ENCODE peak calls at places on chromosomes 11 and 22, in four cellular contexts. U is K562, T is GM12878, P is GM12891. K is an unnamed sample.

GRCh38 chr11:5618807-5619206 is 6.0 kb upstream of the TRIM34 start:
- DNase-seq in U (no peak), T (no peak), P (no peak), K (no peak)

GRCh38 chr22:49466926-49467590 is 360.6 kb downstream of the BRD1 start:
- DNase-seq in U (no peak), T (no peak), P (no peak), K (no peak)

GRCh38 chr11:12200359-12201015 is 90.1 kb downstream of the MICAL2 start:
- DNase-seq in U (no peak), T (no peak), P (no peak), K (no peak)

GRCh38 chr11:20278727-20279126 is 84.8 kb upstream of the HTATIP2 start:
- DNase-seq in U (no peak), T (no peak), P (no peak), K (no peak)

GRCh38 chr11:89922195-89922660 is at the start of gene TRIM49D1:
- DNase-seq in U (peak), T (no peak), P (no peak), K (no peak)

GRCh38 chr11:27081056-27081455 is 40.4 kb downstream of the BBOX1 start:
- DNase-seq in U (no peak), T (no peak), P (no peak), K (no peak)

GRCh38 chr11:40393511-40393910 is 1065.9 kb downstream of the LRRC4C start:
- DNase-seq in U (no peak), T (no peak), P (no peak), K (no peak)

GRCh38 chr11:122141757-122142156 is 25.7 kb upstream of the BLID start:
- DNase-seq in U (no peak), T (no peak), P (no peak), K (no peak)

GRCh38 chr11:102111011-102111786 is 952 bp downstream of the YAP1 start:
- DNase-seq in U (no peak), T (no peak), P (peak), K (no peak)

GRCh38 chr11:86815726-86816125 is 15.4 kb downstream of the PRSS23 start:
- DNase-seq in U (no peak), T (no peak), P (no peak), K (no peak)

GRCh38 chr11:57751676-57752253 is at the start of gene BTBD18:
- DNase-seq in U (peak), T (no peak), P (no peak), K (no peak)

GRCh38 chr11:5596611-5597201 is at the start of gene TRIM6:
- DNase-seq in U (peak), T (no peak), P (peak), K (peak)

GRCh38 chr11:47987781-47988180 is 7.4 kb downstream of the PTPRJ start:
- DNase-seq in U (no peak), T (no peak), P (no peak), K (peak)

GRCh38 chr11:44632466-44633123 is 67.1 kb downstream of the CD82 start:
- DNase-seq in U (peak), T (no peak), P (no peak), K (peak)

GRCh38 chr11:8930456-8931175 is 2.1 kb downstream of the C11orf16 start:
- DNase-seq in U (no peak), T (no peak), P (no peak), K (peak)

GRCh38 chr11:465896-466538 is 15.9 kb downstream of the PTDSS2 start:
- DNase-seq in U (no peak), T (no peak), P (no peak), K (no peak)
- TF ChIP-seq POLR2AphosphoS5 in U (no peak), T (no peak), P (no peak), K (no peak)

DNA sequence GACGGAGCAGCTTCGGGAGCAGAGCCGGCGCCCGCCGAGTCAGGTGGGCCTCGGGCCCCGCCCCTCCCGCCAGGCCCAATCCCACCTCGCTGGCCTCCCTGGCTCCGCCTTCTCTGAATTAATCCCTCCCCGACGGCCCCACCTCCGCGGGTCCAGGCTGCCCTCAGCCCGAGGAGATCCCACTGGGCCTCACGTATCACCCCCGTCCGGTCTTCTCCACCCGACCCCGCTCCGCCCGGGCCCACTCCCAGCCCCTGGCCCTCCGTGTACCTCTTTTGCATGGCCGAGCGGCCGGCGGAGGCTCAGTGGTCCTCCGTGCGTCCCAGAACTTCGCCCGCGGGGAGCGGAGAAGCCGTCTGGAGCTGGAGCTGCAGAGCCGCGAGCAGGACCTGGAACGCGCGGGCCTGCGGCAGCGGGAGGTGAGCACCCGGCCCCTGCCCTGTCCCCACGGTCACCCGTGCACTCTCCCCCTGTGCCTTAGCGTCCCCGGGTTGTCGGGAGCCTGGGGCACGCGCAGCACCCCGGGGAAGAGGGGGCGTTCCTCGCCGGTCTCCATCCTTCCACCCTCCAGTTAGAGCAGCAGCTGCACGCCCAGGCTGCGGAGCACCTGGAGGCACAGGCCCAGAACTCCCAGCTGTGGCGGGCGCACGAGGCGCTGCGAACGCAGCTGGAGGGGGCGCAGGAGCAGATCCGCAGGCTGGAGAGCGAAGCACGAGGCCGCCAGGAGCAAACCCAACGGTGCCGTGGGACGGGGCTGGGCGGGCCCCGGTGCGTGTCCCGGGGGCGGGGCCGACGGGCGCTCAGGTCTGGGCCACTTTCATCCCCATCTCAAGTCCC is 2.2 kb upstream of the CD151 start:
- DNase-seq in U (no peak), T (no peak), P (no peak), K (no peak)
- TF ChIP-seq SPI1 in U (no peak), T (no peak), P (no peak), K (no peak)

GRCh38 chr11:820655-821512 is 2.2 kb downstream of the PNPLA2 start:
- DNase-seq in U (no peak), T (no peak), P (no peak), K (peak)
- TF ChIP-seq POLR2AphosphoS5 in U (no peak), T (no peak), P (no peak), K (peak)

GRCh38 chr11:2466869-2467694 is 22.3 kb downstream of the KCNQ1 start:
- DNase-seq in U (no peak), T (no peak), P (peak), K (no peak)
- TF ChIP-seq SPI1 in U (no peak), T (no peak), P (peak), K (peak)

GRCh38 chr11:3722100-3722499 is 50.9 kb upstream of the CHRNA10 start:
- DNase-seq in U (no peak), T (no peak), P (no peak), K (no peak)

GRCh38 chr11:3721002-3721401 is 49.8 kb upstream of the CHRNA10 start:
- DNase-seq in U (no peak), T (no peak), P (no peak), K (no peak)

GRCh38 chr11:3723014-3723708 is 52.0 kb upstream of the CHRNA10 start:
- DNase-seq in U (no peak), T (no peak), P (no peak), K (peak)
- TF ChIP-seq POLR2AphosphoS5 in U (no peak), T (no peak), P (no peak), K (no peak)

DNA sequence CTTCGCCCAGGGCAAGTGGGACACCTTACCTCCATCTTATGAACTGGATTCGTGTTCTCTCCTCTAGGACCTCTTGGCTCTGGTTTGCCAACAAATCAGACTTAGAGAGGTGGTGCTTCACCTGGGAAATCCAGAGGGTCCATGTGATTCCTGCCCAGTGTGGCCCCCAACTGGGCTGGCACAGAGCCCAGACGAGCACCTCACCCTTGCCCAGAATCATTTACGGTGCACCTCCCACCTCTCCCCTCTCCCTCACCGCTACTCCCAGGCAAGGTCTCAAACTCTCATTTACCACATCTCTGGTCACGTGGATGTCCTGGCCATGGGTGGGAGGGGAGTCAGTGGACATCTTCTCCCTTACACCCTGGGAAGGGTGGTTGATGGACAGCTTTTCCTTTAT is 1.1 kb downstream of the SPATA19 start:
- DNase-seq in U (no peak), T (no peak), P (no peak), K (no peak)
- TF ChIP-seq SPI1 in U (no peak), T (no peak), P (no peak), K (no peak)

GRCh38 chr22:36480941-36481392 is 473 bp downstream of the TXN2 start:
- DNase-seq in U (no peak), T (peak), P (no peak), K (no peak)

GRCh38 chr22:36481393-36482168 is at the start of gene TXN2:
- DNase-seq in U (peak), T (peak), P (peak), K (peak)

DNA sequence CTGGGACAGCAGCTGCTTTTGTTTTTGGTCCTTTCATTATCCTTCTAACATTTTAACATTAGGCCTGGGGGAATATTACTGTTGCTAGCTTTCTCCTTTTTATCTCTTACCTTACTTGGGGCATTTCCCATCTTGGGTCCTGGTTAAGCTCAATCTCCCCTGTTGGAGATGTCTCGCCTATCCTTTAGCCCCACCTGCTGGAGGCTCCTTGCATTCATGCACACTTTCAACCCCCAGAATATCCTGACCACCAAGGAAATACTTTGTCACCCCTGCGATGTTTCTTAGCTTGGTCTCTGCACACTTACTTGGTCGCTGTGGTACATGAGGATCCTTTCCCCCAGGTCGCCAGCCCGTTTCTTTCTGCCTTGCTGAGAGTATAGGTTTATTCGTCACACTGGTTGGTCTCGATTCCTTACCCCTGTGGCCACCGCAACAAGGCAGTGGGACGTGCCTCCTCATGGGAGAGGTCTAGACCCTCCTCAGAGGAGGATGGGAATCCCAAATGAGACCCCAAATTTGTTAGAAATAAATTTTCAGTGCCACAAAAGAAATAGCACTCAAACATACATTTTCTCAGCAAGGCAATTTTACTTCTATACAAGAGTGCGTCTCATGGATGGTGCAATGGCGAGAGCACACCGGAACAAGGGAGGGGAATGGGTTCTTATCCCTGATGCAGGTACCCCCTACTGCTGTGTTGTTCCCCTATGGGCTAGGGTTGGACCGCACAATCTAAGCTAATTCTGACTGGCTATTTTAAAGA is 5.4 kb upstream of the TXN2 start:
- DNase-seq in U (peak), T (no peak), P (no peak), K (peak)
- TF ChIP-seq POLR2AphosphoS5 in U (no peak), T (no peak), P (no peak), K (no peak)

GRCh38 chr11:46252373-46252914 is 25.0 kb upstream of the CREB3L1 start:
- DNase-seq in U (no peak), T (no peak), P (no peak), K (no peak)

GRCh38 chr11:46253258-46254134 is 24.0 kb upstream of the CREB3L1 start:
- DNase-seq in U (no peak), T (no peak), P (no peak), K (no peak)

GRCh38 chr11:46251954-46252353 is 25.5 kb upstream of the CREB3L1 start:
- DNase-seq in U (no peak), T (no peak), P (no peak), K (no peak)

GRCh38 chr11:46256540-46257001 is 20.9 kb upstream of the CREB3L1 start:
- DNase-seq in U (no peak), T (no peak), P (no peak), K (no peak)

GRCh38 chr11:46254135-46254491 is 23.3 kb upstream of the CREB3L1 start:
- DNase-seq in U (no peak), T (no peak), P (no peak), K (no peak)
- TF ChIP-seq SPI1 in U (peak), T (no peak), P (no peak), K (no peak)

K was measured in HL-60.